ENCODE peak calls at places on chromosome 2, in seven cellular contexts. A is NCI-H2029 treated with DMSO at 0.1 percent for 48 hours; P is PC-3; Q is Karpas-422; X is stimulated activated CD8-positive, alpha-beta memory T cell treated with anti-CD3 and anti-CD28 coated beads, Interleukin-7, amount 100 ng/mL, for 24 hours; I is tibial artery; V is HS-5. Y is an unnamed sample.

GRCh38 chr2:158967114-158967730 is 1.2 kb upstream of the TANC1 start:
- DNase-seq in I (peak; percentile 66), Q (no peak), A (no peak), P (no peak), V (no peak), X (no peak), Y (no peak)

GRCh38 chr2:44171018-44171417 is 2.3 kb downstream of the PPM1B start:
- DNase-seq in P (peak; percentile 69), X (no peak), V (peak; percentile 62), Q (no peak), A (no peak), I (no peak), Y (no peak)

GRCh38 chr2:222982010-222982908 is 69.7 kb upstream of the KCNE4 start:
- DNase-seq in I (peak; percentile 85), Q (peak; percentile 45), A (peak; percentile 83), P (peak; percentile 52), X (no peak), V (no peak), Y (no peak)

GRCh38 chr2:99756059-99756458 is 266.2 kb upstream of the REV1 start:
- DNase-seq in A (no peak), V (no peak), X (no peak), P (no peak), I (no peak), Q (no peak), Y (no peak)

GRCh38 chr2:49288902-49289680 is 134.8 kb upstream of the FSHR start:
- DNase-seq in I (no peak), X (no peak), A (no peak), P (no peak), V (no peak), Q (no peak), Y (no peak)

GRCh38 chr2:189109921-189110397 is 69.6 kb downstream of the COL5A2 start:
- DNase-seq in I (no peak), A (no peak), X (no peak), Q (no peak), V (no peak), P (no peak), Y (no peak)

GRCh38 chr2:27689424-27689823 is 25.7 kb downstream of the SLC4A1AP start:
- DNase-seq in X (no peak), A (no peak), Q (no peak), I (no peak), V (no peak), P (peak; percentile 60), Y (no peak)

GRCh38 chr2:62469558-62469957 is 36.4 kb downstream of the TMEM17 start:
- DNase-seq in Q (no peak), X (no peak), P (no peak), A (no peak), I (no peak), V (no peak), Y (no peak)

GRCh38 chr2:94602466-94602865 is 268.8 kb upstream of the TEKT4 start:
- DNase-seq in V (no peak), I (no peak), P (no peak), A (no peak), X (no peak), Q (no peak), Y (no peak)

GRCh38 chr2:10532631-10533101 is 84.5 kb upstream of the ODC1 start:
- DNase-seq in V (no peak), I (peak; percentile 49), P (peak; percentile 83), Q (no peak), A (no peak), X (no peak), Y (no peak)

GRCh38 chr2:217445726-217446125 is 557.1 kb downstream of the TNS1 start:
- DNase-seq in P (no peak), A (no peak), V (no peak), I (no peak), X (no peak), Q (no peak), Y (no peak)

GRCh38 chr2:238430781-238431180 is 4.1 kb downstream of the ASB1 start:
- DNase-seq in P (no peak), A (no peak), V (no peak), I (no peak), Q (no peak), X (no peak), Y (no peak)

GRCh38 chr2:60386436-60386835 is 167.0 kb downstream of the BCL11A start:
- DNase-seq in X (no peak), Q (no peak), A (no peak), P (no peak), V (no peak), I (no peak), Y (no peak)

GRCh38 chr2:8412082-8412481 is 269.8 kb upstream of the ID2 start:
- DNase-seq in P (peak; percentile 25), Q (no peak), X (no peak), V (no peak), I (no peak), A (no peak), Y (no peak)

GRCh38 chr2:188000189-188000588 is 291.5 kb upstream of the GULP1 start:
- DNase-seq in A (no peak), Q (no peak), I (no peak), P (no peak), X (no peak), V (no peak), Y (no peak)

GRCh38 chr2:46914578-46915230 is 902 bp downstream of the MCFD2 start:
- DNase-seq in X (no peak), V (no peak), A (no peak), I (no peak), P (no peak), Q (no peak), Y (no peak)

GRCh38 chr2:140154711-140155110 is 1374.5 kb upstream of the NXPH2 start:
- DNase-seq in V (no peak), I (no peak), A (no peak), P (no peak), X (no peak), Q (no peak), Y (no peak)

GRCh38 chr2:215657844-215658243 is 222.0 kb upstream of the FN1 start:
- DNase-seq in Q (no peak), P (peak; percentile 87), A (no peak), I (no peak), V (peak; percentile 74), X (no peak), Y (no peak)

GRCh38 chr2:105777506-105778343 is 33.0 kb downstream of the NCK2 start:
- DNase-seq in V (no peak), I (no peak), X (no peak), Q (no peak), A (no peak), P (no peak), Y (no peak)

GRCh38 chr2:119223521-119224390 is at the start of gene STEAP3:
- DNase-seq in Q (no peak), A (no peak), V (no peak), P (peak; percentile 82), I (peak; percentile 88), X (no peak), Y (no peak)

GRCh38 chr2:40488101-40488598 is 36.3 kb upstream of the SLC8A1 start:
- DNase-seq in X (no peak), Q (peak; percentile 46), A (no peak), I (no peak), V (no peak), P (peak; percentile 55), Y (no peak)

GRCh38 chr2:136375017-136375901 is 257.3 kb upstream of the CXCR4 start:
- DNase-seq in Q (no peak), X (no peak), V (no peak), A (no peak), P (no peak), I (no peak), Y (no peak)

GRCh38 chr2:64770781-64771334 is 117.1 kb upstream of the SERTAD2 start:
- DNase-seq in V (peak; percentile 87), X (no peak), Q (no peak), P (peak; percentile 95), I (no peak), A (peak; percentile 54), Y (no peak)

GRCh38 chr2:222943820-222944219 is 83.0 kb downstream of the ACSL3 start:
- DNase-seq in V (no peak), A (no peak), I (no peak), P (peak; percentile 75), Q (no peak), X (no peak), Y (no peak)

GRCh38 chr2:235063501-235063961 is 111.7 kb downstream of the SH3BP4 start:
- DNase-seq in V (no peak), A (no peak), P (no peak), Q (no peak), I (no peak), X (no peak), Y (no peak)

GRCh38 chr2:11427224-11427623 is 38.7 kb downstream of the E2F6 start:
- DNase-seq in A (no peak), X (no peak), Q (no peak), V (no peak), I (no peak), P (no peak), Y (no peak)

Y was measured in effector CD4-positive, alpha-beta T cell.